ENCODE peak calls at places on chromosome 11, in seven cellular contexts. M is HCT116, C is spleen, S is GM23338, V is transverse colon, J is vagina, P is suprapubic skin. Q is an unnamed sample.

GRCh38 chr11:88475991-88476418 is 138.5 kb upstream of the CTSC start:
- DNase-seq in M (no peak), C (no peak), S (no peak), V (no peak), J (no peak), P (no peak), Q (peak; percentile 67)

GRCh38 chr11:17012712-17013547 is 1.3 kb downstream of the PLEKHA7 start:
- DNase-seq in M (peak; percentile 12), C (peak; percentile 73), S (peak; percentile 72), V (peak; percentile 75), J (no peak), P (peak; percentile 75), Q (peak; percentile 74)

GRCh38 chr11:17351510-17352176 is at the start of gene NCR3LG1:
- DNase-seq in M (no peak), C (peak; percentile 91), S (peak; percentile 77), V (peak; percentile 85), J (no peak), P (peak; percentile 83), Q (peak; percentile 86)

GRCh38 chr11:45924036-45924915 is 1.8 kb downstream of the LARGE2 start:
- DNase-seq in M (no peak), C (peak; percentile 71), S (no peak), V (peak; percentile 6), J (no peak), P (peak; percentile 68), Q (peak; percentile 57)

GRCh38 chr11:7544021-7544420 is 30.2 kb downstream of the PPFIBP2 start:
- DNase-seq in M (no peak), C (no peak), S (no peak), V (no peak), J (no peak), P (no peak), Q (no peak)

GRCh38 chr11:115585361-115586024 is 81.3 kb upstream of the CADM1 start:
- DNase-seq in M (no peak), C (no peak), S (no peak), V (no peak), J (no peak), P (no peak), Q (no peak)

GRCh38 chr11:109644158-109644557 is 222.2 kb downstream of the C11orf87 start:
- DNase-seq in M (no peak), C (no peak), S (no peak), V (no peak), J (no peak), P (no peak), Q (no peak)

GRCh38 chr11:117143390-117143789 is 697 bp upstream of the PAFAH1B2 start:
- DNase-seq in M (no peak), C (no peak), S (peak; percentile 72), V (peak; percentile 58), J (no peak), P (no peak), Q (peak; percentile 82)

GRCh38 chr11:119797736-119798135 is 68.7 kb upstream of the NECTIN1 start:
- DNase-seq in M (no peak), C (peak; percentile 41), S (peak; percentile 48), V (no peak), J (no peak), P (no peak), Q (no peak)

GRCh38 chr11:86069408-86070086 is 663 bp upstream of the PICALM start:
- DNase-seq in M (peak; percentile 54), C (no peak), S (peak; percentile 79), V (peak; percentile 26), J (no peak), P (no peak), Q (peak; percentile 67)

GRCh38 chr11:105610796-105611361 is 1.0 kb downstream of the GRIA4 start:
- DNase-seq in M (no peak), C (no peak), S (no peak), V (no peak), J (no peak), P (no peak), Q (no peak)

GRCh38 chr11:78418584-78419211 is 1.1 kb upstream of the GAB2 start:
- DNase-seq in M (no peak), C (no peak), S (no peak), V (no peak), J (no peak), P (no peak), Q (no peak)

GRCh38 chr11:71931245-71931602 is 2.4 kb downstream of the RNF121 start:
- DNase-seq in M (no peak), C (no peak), S (no peak), V (no peak), J (no peak), P (no peak), Q (no peak)

GRCh38 chr11:106087815-106088435 is 10.5 kb downstream of the AASDHPPT start:
- DNase-seq in M (peak; percentile 33), C (no peak), S (peak; percentile 63), V (peak; percentile 36), J (no peak), P (no peak), Q (peak; percentile 71)

GRCh38 chr11:112024178-112024777 is 930 bp upstream of the DLAT start:
- DNase-seq in M (no peak), C (no peak), S (peak; percentile 52), V (no peak), J (no peak), P (no peak), Q (no peak)

GRCh38 chr11:789951-790350 is at the start of gene CEND1:
- DNase-seq in M (no peak), C (no peak), S (peak; percentile 79), V (no peak), J (no peak), P (no peak), Q (no peak)

GRCh38 chr11:109423114-109423859 is 1.3 kb downstream of the C11orf87 start:
- DNase-seq in M (no peak), C (no peak), S (peak; percentile 52), V (no peak), J (no peak), P (no peak), Q (no peak)

GRCh38 chr11:90493379-90493778 is 270.5 kb upstream of the CHORDC1 start:
- DNase-seq in M (no peak), C (no peak), S (peak; percentile 8), V (no peak), J (no peak), P (no peak), Q (no peak)

GRCh38 chr11:115616941-115617340 is 112.7 kb upstream of the CADM1 start:
- DNase-seq in M (no peak), C (no peak), S (no peak), V (no peak), J (no peak), P (no peak), Q (no peak)

GRCh38 chr11:57643802-57644201 is 5.9 kb downstream of the YPEL4 start:
- DNase-seq in M (no peak), C (no peak), S (no peak), V (no peak), J (no peak), P (no peak), Q (no peak)

GRCh38 chr11:128726464-128727139 is 32.7 kb downstream of the FLI1 start:
- DNase-seq in M (no peak), C (peak; percentile 89), S (no peak), V (peak; percentile 59), J (no peak), P (no peak), Q (no peak)

GRCh38 chr11:24407733-24408132 is 89.1 kb upstream of the LUZP2 start:
- DNase-seq in M (no peak), C (no peak), S (no peak), V (no peak), J (no peak), P (no peak), Q (no peak)

GRCh38 chr11:24406980-24407379 is 89.9 kb upstream of the LUZP2 start:
- DNase-seq in M (no peak), C (no peak), S (no peak), V (no peak), J (no peak), P (no peak), Q (no peak)

DNA sequence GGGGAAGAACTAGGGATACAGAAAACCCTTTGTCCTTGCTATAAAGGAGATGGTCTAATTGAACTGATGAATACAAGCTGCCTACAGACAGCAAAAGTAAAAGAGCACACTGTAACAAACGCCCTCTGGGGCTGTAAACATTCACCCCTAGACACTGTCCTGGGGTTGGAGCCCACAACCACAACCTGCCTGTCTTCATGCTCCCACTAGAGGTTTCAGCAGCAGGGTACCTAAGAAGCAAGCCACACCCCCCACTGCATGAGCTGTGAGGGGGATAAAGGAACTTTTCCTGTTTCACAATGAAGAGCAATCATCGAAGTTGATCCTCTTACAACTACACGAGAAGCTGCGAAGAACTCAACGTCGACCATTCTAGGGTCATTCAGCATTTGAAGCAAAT is 90.5 kb upstream of the LUZP2 start:
- DNase-seq in M (no peak), C (no peak), S (peak; percentile 11), V (no peak), J (no peak), P (no peak), Q (no peak)
- TF ChIP-seq CTCF in M (no peak), C (no peak), S (no peak), V (no peak), J (no peak), P (no peak), Q (no peak)

GRCh38 chr11:19243601-19244000 is 2.9 kb upstream of the E2F8 start:
- DNase-seq in M (no peak), C (no peak), S (no peak), V (no peak), J (no peak), P (no peak), Q (no peak)

GRCh38 chr11:19243143-19243542 is 2.4 kb upstream of the E2F8 start:
- DNase-seq in M (no peak), C (no peak), S (no peak), V (no peak), J (no peak), P (no peak), Q (no peak)

GRCh38 chr11:19244621-19245020 is 3.9 kb upstream of the E2F8 start:
- DNase-seq in M (no peak), C (no peak), S (no peak), V (no peak), J (no peak), P (no peak), Q (no peak)

GRCh38 chr11:19245351-19245750 is 4.6 kb upstream of the E2F8 start:
- DNase-seq in M (no peak), C (no peak), S (no peak), V (no peak), J (no peak), P (no peak), Q (no peak)

GRCh38 chr11:19244084-19244483 is 3.3 kb upstream of the E2F8 start:
- DNase-seq in M (no peak), C (no peak), S (no peak), V (peak; percentile 35), J (no peak), P (no peak), Q (no peak)
- TF ChIP-seq POLR2AphosphoS5 in M (no peak), C (no peak), S (no peak), V (no peak), J (peak; percentile 61), P (peak; percentile 66), Q (no peak)

GRCh38 chr11:70025308-70025707 is 52.8 kb upstream of the ANO1 start:
- DNase-seq in M (no peak), C (no peak), S (no peak), V (no peak), J (peak; percentile 34), P (no peak), Q (no peak)
- H3K36me3 ChIP-seq in M (no peaks in the 10 kb centered on the region), C (no peaks in the 10 kb centered on the region), S (no peaks in the 10 kb centered on the region), V (no peaks in the 10 kb centered on the region), J (no peaks in the 10 kb centered on the region), P (no peaks in the 10 kb centered on the region), Q (no peaks in the 10 kb centered on the region)

GRCh38 chr11:61425367-61426131 is 4.2 kb downstream of the CPSF7 start:
- DNase-seq in M (no peak), C (no peak), S (no peak), V (no peak), J (no peak), P (no peak), Q (no peak)

GRCh38 chr11:61429691-61430582 is at the start of the genes CPSF7 and SDHAF2:
- DNase-seq in M (peak; percentile 84), C (peak; percentile 100), S (peak; percentile 98), V (peak; percentile 98), J (no peak), P (peak; percentile 98), Q (peak; percentile 98)

GRCh38 chr11:61429346-61429690 is 457 bp downstream of the CPSF7 start:
- DNase-seq in M (peak; percentile 15), C (peak; percentile 92), S (peak; percentile 87), V (peak; percentile 63), J (no peak), P (no peak), Q (peak; percentile 75)
- TF ChIP-seq CTCF in M (no peak), C (peak; percentile 64), S (peak; percentile 53), V (no peak), J (no peak), P (peak; percentile 34), Q (no peak)

Q was measured in sigmoid colon.